ENCODE peak calls at places on chromosomes 4 and X, in eight cellular contexts. I is GM23248; G is effector memory CD4-positive, alpha-beta T cell; L is HepG2; P is cardiac muscle cell; H is right lobe of liver; O is lower lobe of right lung; M is A673. X is an unnamed sample.

GRCh38 chrX:24398766-24399165 is 38.3 kb downstream of the SUPT20HL1 start:
- DNase-seq in I (no peak), H (no peak), M (no peak), P (no peak), G (no peak), O (no peak), L (no peak), X (no peak)

GRCh38 chrX:29530520-29530919 is 684.8 kb upstream of the MAGEB2 start:
- DNase-seq in M (no peak), G (no peak), L (no peak), O (no peak), I (peak; percentile 27), H (no peak), P (no peak), X (no peak)

GRCh38 chrX:39983715-39984114 is 114.0 kb downstream of the BCOR start:
- DNase-seq in I (peak; percentile 50), M (no peak), P (no peak), H (no peak), L (no peak), G (no peak), O (no peak), X (no peak)

GRCh38 chr4:165185448-165185847 is 21.9 kb upstream of the KLHL2 start:
- DNase-seq in L (no peak), O (no peak), G (no peak), I (no peak), H (no peak), P (no peak), M (no peak), X (no peak)

GRCh38 chr4:175641053-175641452 is 171.0 kb downstream of the GPM6A start:
- DNase-seq in P (no peak), L (no peak), H (no peak), G (no peak), O (no peak), M (no peak), I (no peak), X (no peak)

GRCh38 chrX:21166302-21166982 is 207.8 kb upstream of the CNKSR2 start:
- DNase-seq in M (no peak), L (peak; percentile 18), P (peak; percentile 16), G (no peak), I (peak; percentile 54), O (no peak), H (no peak), X (no peak)

GRCh38 chr4:37648084-37648817 is 37.9 kb downstream of the RELL1 start:
- DNase-seq in G (no peak), I (peak; percentile 96), M (no peak), L (peak; percentile 92), P (no peak), O (peak; percentile 57), H (peak; percentile 84), X (no peak)

GRCh38 chr4:24992968-24993367 is 37.8 kb downstream of the LGI2 start:
- DNase-seq in M (no peak), L (no peak), I (no peak), H (no peak), G (no peak), P (no peak), O (no peak), X (no peak)

GRCh38 chr4:17613761-17614415 is 553 bp upstream of the MED28 start:
- DNase-seq in M (peak; percentile 6), H (no peak), P (peak; percentile 1), I (peak; percentile 93), L (peak; percentile 50), O (no peak), G (no peak), X (no peak)

GRCh38 chr4:19776021-19776459 is 475.7 kb upstream of the SLIT2 start:
- DNase-seq in G (no peak), H (no peak), I (peak; percentile 89), M (peak; percentile 22), O (no peak), L (no peak), P (peak; percentile 17), X (no peak)

GRCh38 chr4:169428376-169428775 is 157.6 kb upstream of the SH3RF1 start:
- DNase-seq in O (no peak), I (no peak), H (no peak), M (no peak), L (no peak), G (no peak), P (no peak), X (no peak)

GRCh38 chr4:117326091-117326490 is 240.7 kb upstream of the TRAM1L1 start:
- DNase-seq in P (no peak), I (no peak), M (no peak), G (no peak), L (no peak), H (no peak), O (no peak), X (no peak)

GRCh38 chrX:150363561-150364346 is 637 bp downstream of the MAMLD1 start:
- DNase-seq in P (peak; percentile 34), L (no peak), G (no peak), I (peak; percentile 76), H (peak; percentile 65), M (peak; percentile 64), O (peak; percentile 47), X (peak; percentile 5)

GRCh38 chr4:145879598-145879997 is 59.0 kb downstream of the ZNF827 start:
- DNase-seq in O (no peak), I (no peak), P (no peak), G (no peak), L (no peak), M (no peak), H (no peak), X (no peak)

GRCh38 chr4:163332526-163333405 is at the start of gene NPY1R:
- DNase-seq in H (peak; percentile 74), I (peak; percentile 87), M (peak; percentile 91), P (peak; percentile 87), L (peak; percentile 24), G (no peak), O (peak; percentile 67), X (peak; percentile 46)

GRCh38 chr4:123652501-123652900 is 255.9 kb downstream of the SPRY1 start:
- DNase-seq in G (no peak), M (no peak), P (no peak), L (no peak), I (no peak), H (no peak), O (no peak), X (no peak)

GRCh38 chr4:17068396-17068795 is 170.0 kb upstream of the LDB2 start:
- DNase-seq in I (peak; percentile 72), H (no peak), O (no peak), M (no peak), L (no peak), G (no peak), P (no peak), X (no peak)

GRCh38 chr4:80011636-80012236 is 61.3 kb downstream of the ANTXR2 start:
- DNase-seq in O (no peak), H (no peak), M (no peak), G (no peak), I (peak; percentile 70), L (no peak), P (no peak), X (no peak)

GRCh38 chr4:52889778-52890400 is 27.8 kb downstream of the RASL11B start:
- DNase-seq in M (no peak), L (no peak), I (no peak), G (no peak), P (no peak), O (no peak), H (no peak), X (peak; percentile 36)

GRCh38 chr4:39614487-39615162 is 24.0 kb downstream of the SMIM14 start:
- DNase-seq in L (no peak), P (no peak), G (no peak), H (no peak), I (peak; percentile 84), M (no peak), O (no peak), X (no peak)

GRCh38 chrX:5780821-5781220 is 447.8 kb downstream of the NLGN4X start:
- DNase-seq in L (no peak), M (no peak), O (no peak), I (no peak), G (no peak), H (no peak), P (no peak), X (no peak)

GRCh38 chrX:74325130-74326059 is 21.4 kb downstream of the ZCCHC13 start:
- DNase-seq in O (no peak), I (no peak), G (no peak), P (no peak), H (no peak), L (no peak), M (no peak), X (no peak)

GRCh38 chr4:157076578-157076947 is 613 bp downstream of the GLRB start:
- DNase-seq in P (no peak), L (no peak), M (peak; percentile 12), G (no peak), O (no peak), I (no peak), H (no peak), X (no peak)
- H3K9me3 ChIP-seq in P (no peaks in the 10 kb centered on the region), L (no peaks in the 10 kb centered on the region), M (no peaks in the 10 kb centered on the region), G (no peaks in the 10 kb centered on the region), O (no peaks in the 10 kb centered on the region), I (no peaks in the 10 kb centered on the region), H (no peaks in the 10 kb centered on the region), X (no peaks in the 10 kb centered on the region)

DNA sequence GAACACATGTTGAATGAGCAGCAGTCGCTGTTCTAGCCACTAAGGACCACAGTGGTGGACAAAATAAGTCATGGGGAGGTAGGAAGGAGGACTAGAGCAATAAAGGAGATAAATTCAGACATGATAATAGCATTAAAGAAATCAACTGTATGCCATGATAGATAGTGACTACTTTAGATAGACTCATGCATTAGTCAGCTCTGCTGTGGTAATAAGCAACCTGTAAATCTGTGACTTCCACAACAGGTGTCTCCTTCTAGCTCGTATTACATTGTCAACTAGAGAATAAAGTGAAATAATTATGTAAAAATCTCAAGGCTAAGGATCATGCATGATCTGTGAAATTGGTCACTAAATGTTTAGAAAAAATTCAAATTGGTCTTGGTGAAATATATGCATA is 77.9 kb downstream of the WWC2 start:
- DNase-seq in M (no peak), H (no peak), L (no peak), G (no peak), P (no peak), I (no peak), O (no peak), X (no peak)
- H3K4me1 ChIP-seq in M (peaks cover 64% of the 10 kb centered on the region), H (peaks cover 18% of the 10 kb centered on the region), L (peaks cover 51% of the 10 kb centered on the region), G (no peaks in the 10 kb centered on the region), P (peaks cover 10% of the 10 kb centered on the region), I (peaks cover 70% of the 10 kb centered on the region), O (peaks cover 33% of the 10 kb centered on the region), X (no peaks in the 10 kb centered on the region)

DNA sequence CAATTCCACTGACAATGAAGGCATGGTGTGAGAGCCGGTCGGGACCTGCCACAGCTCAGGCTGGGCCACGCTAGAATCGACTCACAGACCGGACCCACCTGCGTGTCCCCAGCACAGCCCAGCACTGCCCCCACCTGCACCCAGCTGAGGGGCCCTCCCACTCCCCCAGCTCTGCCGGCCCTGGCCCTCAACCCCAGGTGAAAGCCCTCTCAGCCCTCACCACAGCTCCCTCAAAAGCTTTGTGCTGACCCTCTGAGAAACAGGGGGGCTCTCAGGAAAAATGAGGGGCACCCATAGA is 25.1 kb downstream of the GAK start:
- DNase-seq in H (peak; percentile 31), O (no peak), P (no peak), M (no peak), I (no peak), L (no peak), G (no peak), X (no peak)
- H3K9me3 ChIP-seq in H (no peaks in the 10 kb centered on the region), O (no peaks in the 10 kb centered on the region), P (no peaks in the 10 kb centered on the region), M (no peaks in the 10 kb centered on the region), I (no peaks in the 10 kb centered on the region), L (no peaks in the 10 kb centered on the region), G (no peaks in the 10 kb centered on the region), X (no peaks in the 10 kb centered on the region)

DNA sequence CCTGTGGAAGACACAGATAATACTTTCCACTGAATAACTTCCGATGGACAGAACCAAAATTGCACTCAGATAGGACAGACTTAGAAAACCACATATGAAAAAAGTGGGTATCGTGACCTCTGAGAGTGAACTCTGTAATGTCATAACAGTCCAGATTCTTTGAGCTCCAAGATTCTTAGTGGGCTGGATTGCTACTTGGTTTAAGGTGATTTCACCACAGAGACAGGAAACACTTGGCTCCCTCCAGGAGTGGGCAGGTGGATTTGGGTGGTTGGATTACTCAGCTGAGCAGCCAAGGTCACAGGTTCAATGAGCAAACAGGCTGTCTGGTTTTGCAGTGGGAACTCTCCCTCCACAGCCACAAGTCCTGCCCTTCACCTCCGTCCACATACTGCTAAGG is 126.0 kb downstream of the AFAP1 start:
- DNase-seq in L (peak; percentile 24), H (no peak), O (no peak), M (no peak), I (peak; percentile 66), P (no peak), G (no peak), X (no peak)
- H3K4me1 ChIP-seq in L (peaks cover 37% of the 10 kb centered on the region), H (no peaks in the 10 kb centered on the region), O (peaks cover 26% of the 10 kb centered on the region), M (peaks cover 12% of the 10 kb centered on the region), I (peaks cover 47% of the 10 kb centered on the region), P (peaks cover 23% of the 10 kb centered on the region), G (no peaks in the 10 kb centered on the region), X (no peaks in the 10 kb centered on the region)